ENCODE peak calls at places on chromosome 3, in seven cellular contexts. U is ovary, V is WERI-Rb-1, J is heart left ventricle, C is sigmoid colon, S is thyroid gland, B is right atrium auricular region. F is an unnamed sample.

GRCh38 chr3:24838533-24838932 is 343.9 kb upstream of the THRB start:
- DNase-seq in J (no peak), V (no peak), B (no peak), C (no peak), S (no peak), U (no peak), F (no peak)

GRCh38 chr3:14962762-14963161 is 15.4 kb downstream of the NR2C2 start:
- DNase-seq in J (no peak), C (no peak), V (no peak), S (no peak), U (no peak), B (no peak), F (no peak)

GRCh38 chr3:5581743-5582142 is 394.2 kb downstream of the EDEM1 start:
- DNase-seq in S (no peak), V (no peak), C (no peak), U (no peak), B (no peak), J (no peak), F (no peak)

GRCh38 chr3:4633078-4634004 is 140.2 kb downstream of the ITPR1 start:
- DNase-seq in C (no peak), B (no peak), S (no peak), J (no peak), U (no peak), V (no peak), F (peak)

GRCh38 chr3:62242846-62243245 is 130.5 kb downstream of the FEZF2 start:
- DNase-seq in J (no peak), S (no peak), C (no peak), B (no peak), V (no peak), U (no peak), F (no peak)

GRCh38 chr3:16249336-16249735 is 15.4 kb downstream of the DPH3 start:
- DNase-seq in U (no peak), B (no peak), V (peak), C (no peak), J (no peak), S (no peak), F (no peak)

GRCh38 chr3:30471076-30471475 is 135.3 kb upstream of the TGFBR2 start:
- DNase-seq in C (no peak), J (no peak), U (no peak), B (no peak), S (no peak), V (no peak), F (no peak)

GRCh38 chr3:27224197-27224596 is 145.0 kb downstream of the NEK10 start:
- DNase-seq in U (no peak), J (peak), C (no peak), V (no peak), B (no peak), S (no peak), F (no peak)

GRCh38 chr3:63048365-63048764 is 173.1 kb upstream of the CADPS start:
- DNase-seq in J (no peak), C (no peak), U (no peak), S (no peak), V (no peak), B (no peak), F (no peak)

GRCh38 chr3:74041068-74041675 is 416.4 kb upstream of the PDZRN3 start:
- DNase-seq in U (no peak), C (no peak), J (no peak), B (no peak), V (no peak), S (no peak), F (no peak)

GRCh38 chr3:98563661-98564281 is 29.6 kb downstream of the CPOX start:
- DNase-seq in S (no peak), B (no peak), U (no peak), V (no peak), C (no peak), J (no peak), F (no peak)
- H3K27ac ChIP-seq in S (no peak), B (no peak), U (no peak), V (no peak), C (no peak), J (no peak), F (no peak)

DNA sequence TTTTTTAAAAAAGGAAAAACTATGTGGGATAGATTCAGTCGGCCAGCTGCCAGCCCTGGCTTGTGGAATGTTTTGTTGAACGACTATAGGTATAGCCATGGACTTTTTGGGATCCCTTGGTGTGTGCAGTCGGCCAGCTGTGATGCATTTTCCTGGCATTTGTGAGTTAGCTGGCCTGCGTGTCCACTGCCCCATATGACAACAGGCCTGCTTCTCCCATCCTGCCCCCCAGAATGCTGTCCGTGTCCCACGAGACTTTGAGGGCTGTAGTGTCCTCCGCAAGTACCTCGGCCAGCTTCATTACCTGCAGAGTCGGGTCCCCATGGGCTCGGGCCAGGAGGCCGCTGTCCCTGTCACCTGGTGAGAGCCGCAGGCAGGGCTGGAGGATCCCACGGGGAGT is 23.6 kb downstream of the PTPN23 start:
- DNase-seq in J (no peak), V (no peak), C (no peak), U (no peak), S (no peak), B (no peak), F (no peak)
- H3K27ac ChIP-seq in J (peak), V (no peak), C (peak), U (peak), S (no peak), B (peak), F (peak)

GRCh38 chr3:72190050-72190449 is 405.1 kb upstream of the PROK2 start:
- DNase-seq in U (no peak), J (no peak), V (no peak), B (no peak), S (no peak), C (no peak), F (no peak)
- H3K27ac ChIP-seq in U (no peak), J (no peak), V (peak), B (no peak), S (no peak), C (no peak), F (peak)

GRCh38 chr3:182683335-182684257 is 109.7 kb upstream of the ATP11B start:
- DNase-seq in S (peak), B (peak), C (no peak), J (peak), V (peak), U (peak), F (no peak)

GRCh38 chr3:182692021-182692420 is 101.3 kb upstream of the ATP11B start:
- DNase-seq in B (no peak), S (peak), C (no peak), U (no peak), V (no peak), J (no peak), F (no peak)

GRCh38 chr3:182682263-182683229 is 110.8 kb upstream of the ATP11B start:
- DNase-seq in U (peak), C (no peak), B (no peak), V (peak), J (peak), S (peak), F (peak)

GRCh38 chr3:182690163-182690562 is 103.1 kb upstream of the ATP11B start:
- DNase-seq in U (no peak), C (no peak), J (no peak), V (no peak), B (no peak), S (no peak), F (no peak)

GRCh38 chr3:182686033-182686886 is 107.0 kb upstream of the ATP11B start:
- DNase-seq in S (no peak), B (no peak), U (no peak), C (no peak), J (no peak), V (no peak), F (no peak)
- H3K27ac ChIP-seq in S (no peak), B (no peak), U (no peak), C (no peak), J (no peak), V (no peak), F (no peak)

DNA sequence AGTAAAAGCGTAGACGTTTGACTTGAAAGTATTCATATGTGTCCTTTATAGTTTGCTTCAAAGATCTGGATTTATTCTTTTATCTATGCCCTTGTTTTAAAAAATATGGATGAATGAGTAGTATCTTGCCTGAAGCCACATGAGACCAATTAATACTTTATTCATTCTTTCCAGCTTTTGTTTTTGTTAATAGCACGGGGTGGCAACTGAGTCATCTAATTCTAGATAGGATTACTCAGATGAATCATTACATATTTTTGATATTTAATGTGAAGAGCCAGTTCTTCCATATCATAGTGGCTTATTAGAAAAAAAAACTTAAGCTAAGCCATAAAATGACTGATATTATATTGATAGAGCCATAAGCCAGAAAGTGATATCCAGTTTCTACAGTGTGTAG is 121.9 kb downstream of the BBX start:
- DNase-seq in V (no peak), C (no peak), J (no peak), S (no peak), U (no peak), B (no peak), F (no peak)
- H3K27ac ChIP-seq in V (no peak), C (no peak), J (no peak), S (no peak), U (no peak), B (no peak), F (no peak)

DNA sequence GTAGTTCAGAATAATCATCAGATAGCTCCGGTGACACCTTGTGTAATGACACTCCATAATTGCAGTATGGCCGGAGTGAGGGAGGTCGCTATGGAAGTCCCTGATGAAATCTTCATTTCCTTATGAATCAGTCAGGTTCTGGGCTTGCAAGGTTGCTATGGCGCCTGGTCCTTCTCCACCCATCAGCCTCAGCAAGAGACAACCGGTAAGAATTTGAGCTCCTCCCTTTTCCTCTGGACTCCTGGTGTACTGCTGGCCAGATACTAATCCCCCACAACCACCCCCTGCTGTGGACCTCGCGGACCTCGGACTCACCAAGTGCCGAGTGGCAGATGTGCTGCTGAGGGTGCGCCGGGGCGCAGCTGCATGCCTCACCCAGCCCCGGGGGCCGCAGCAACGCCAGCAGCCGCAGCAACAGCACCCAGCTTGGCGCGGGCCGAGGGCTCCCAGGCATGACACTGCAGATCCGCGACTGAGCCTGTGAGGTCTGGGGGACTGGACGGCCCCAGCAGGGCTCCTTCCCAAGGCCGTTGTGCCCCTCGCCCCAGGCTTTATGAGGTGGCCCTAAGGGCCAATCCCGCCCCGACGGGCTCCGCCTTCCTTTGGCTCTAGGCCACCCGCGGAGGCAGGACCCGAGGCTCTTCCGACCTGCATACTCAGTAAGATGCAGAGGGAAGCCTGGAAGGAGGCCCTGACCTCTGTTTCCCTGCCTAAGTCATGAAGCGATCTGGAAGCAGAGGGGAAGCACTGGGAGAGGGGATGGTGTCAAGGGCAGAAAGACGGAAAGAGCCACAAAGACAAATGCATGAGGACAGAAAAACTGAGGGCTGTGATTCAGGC is at the start of gene TIMP4:
- DNase-seq in C (peak), B (peak), J (peak), S (peak), U (peak), V (no peak), F (no peak)
- H3K27ac ChIP-seq in C (peak), B (peak), J (peak), S (peak), U (no peak), V (no peak), F (peak)

GRCh38 chr3:46318207-46318606 is 35.7 kb upstream of the CCR2 start:
- DNase-seq in V (no peak), J (no peak), B (no peak), C (no peak), U (no peak), S (no peak), F (no peak)
- H3K27ac ChIP-seq in V (no peak), J (no peak), B (no peak), C (no peak), U (no peak), S (no peak), F (no peak)

DNA sequence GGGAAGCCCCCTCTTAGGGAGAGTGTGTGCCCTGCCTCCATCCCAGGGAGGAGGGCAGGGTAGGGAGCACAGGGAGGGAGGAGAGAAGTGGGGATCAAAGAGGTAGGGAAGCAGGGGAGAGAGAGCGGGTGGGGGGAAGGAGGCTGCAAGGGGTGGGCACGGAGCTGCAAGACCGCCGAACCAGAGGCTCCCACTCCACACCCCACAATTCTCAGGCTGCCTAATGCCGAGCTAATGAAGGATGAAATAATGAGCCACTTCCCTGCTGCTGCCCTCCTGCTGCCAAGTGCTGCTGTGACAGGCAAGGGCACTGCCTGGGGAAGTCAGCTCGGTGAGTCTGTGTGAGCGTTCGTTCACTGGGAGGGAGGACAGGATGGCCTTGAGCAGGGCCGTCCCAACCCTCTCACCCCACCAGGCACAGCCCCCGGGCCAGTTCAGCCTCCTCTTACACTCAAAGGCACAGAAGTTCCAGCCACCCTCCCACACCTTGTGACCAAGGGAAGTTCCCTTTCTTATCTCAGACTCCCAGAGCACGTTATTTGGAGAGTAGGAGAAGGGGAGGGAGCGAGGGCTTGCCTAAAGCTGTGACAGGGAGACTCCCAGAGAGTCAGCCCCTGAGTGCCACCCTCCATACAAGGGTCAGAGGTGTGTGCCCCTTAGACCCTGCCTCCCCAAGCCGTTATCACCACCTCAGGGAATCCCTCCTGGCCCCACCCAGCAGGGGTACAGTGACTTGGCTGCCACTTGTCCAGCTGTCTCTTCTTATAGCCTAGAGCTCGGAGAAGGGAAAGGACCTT is 12.4 kb downstream of the GLYCTK start:
- DNase-seq in V (no peak), J (peak), B (no peak), C (no peak), S (peak), U (peak), F (no peak)
- H3K27ac ChIP-seq in V (no peak), J (peak), B (peak), C (no peak), S (no peak), U (peak), F (no peak)

GRCh38 chr3:124778061-124778460 is 47.8 kb downstream of the UMPS start:
- DNase-seq in S (no peak), C (no peak), V (no peak), J (no peak), U (no peak), B (no peak), F (no peak)
- H3K27ac ChIP-seq in S (no peak), C (no peak), V (no peak), J (no peak), U (no peak), B (no peak), F (no peak)

GRCh38 chr3:11534011-11534782 is 109.5 kb downstream of the VGLL4 start:
- DNase-seq in V (no peak), J (no peak), U (no peak), C (peak), S (peak), B (no peak), F (no peak)
- H3K27ac ChIP-seq in V (no peak), J (no peak), U (no peak), C (no peak), S (peak), B (no peak), F (no peak)

F was measured in caudate nucleus.